ENCODE peak calls at places on chromosomes 1 and 21, in seven cellular contexts. C is RWPE1, H is ovary, L is body of pancreas, D is cardiac fibroblast, U is dorsolateral prefrontal cortex, W is thyroid gland. N is an unnamed sample.

GRCh38 chr1:12472798-12473551 is 145.0 kb downstream of the DHRS3 start:
- DNase-seq in U (no peak), L (no peak), D (no peak), H (no peak), C (no peak), W (no peak), N (no peak)

GRCh38 chr1:193417945-193418744 is 231.7 kb upstream of the B3GALT2 start:
- DNase-seq in H (no peak), D (peak; percentile 51), U (no peak), W (no peak), L (no peak), C (peak; percentile 38), N (no peak)

GRCh38 chr21:43768868-43769167 is 7.3 kb downstream of the CSTB start:
- DNase-seq in H (no peak), U (peak; percentile 40), D (no peak), C (no peak), L (no peak), W (peak; percentile 75), N (no peak)

GRCh38 chr1:154931940-154932487 is 4.5 kb downstream of the PMVK start:
- DNase-seq in D (no peak), C (peak; percentile 68), L (peak; percentile 43), W (no peak), U (no peak), H (no peak), N (no peak)

GRCh38 chr1:239636321-239636720 is 250.0 kb downstream of the CHRM3 start:
- DNase-seq in W (no peak), H (no peak), L (no peak), U (no peak), D (no peak), C (no peak), N (no peak)

GRCh38 chr1:91697322-91698260 is 188.4 kb downstream of the TGFBR3 start:
- DNase-seq in W (no peak), U (no peak), H (no peak), C (no peak), L (no peak), D (peak; percentile 92), N (no peak)

GRCh38 chr1:2971609-2972008 is 49.7 kb upstream of the ACTRT2 start:
- DNase-seq in L (no peak), W (no peak), D (no peak), U (no peak), H (no peak), C (no peak), N (peak; percentile 54)

GRCh38 chr1:224769987-224770693 is 154.0 kb downstream of the CNIH3 start:
- DNase-seq in C (peak; percentile 30), D (peak; percentile 46), W (no peak), U (no peak), H (no peak), L (no peak), N (no peak)

GRCh38 chr1:198183605-198184004 is 26.8 kb downstream of the NEK7 start:
- DNase-seq in C (no peak), W (no peak), L (no peak), D (no peak), H (no peak), U (no peak), N (no peak)

GRCh38 chr1:21818661-21819060 is 6.6 kb downstream of the LDLRAD2 start:
- DNase-seq in C (peak; percentile 88), L (peak; percentile 41), W (peak; percentile 18), U (no peak), H (no peak), D (peak; percentile 49), N (peak; percentile 41)

GRCh38 chr1:67838180-67838912 is 5.1 kb upstream of the GNG12 start:
- DNase-seq in C (no peak), L (peak; percentile 51), W (no peak), D (peak; percentile 61), U (no peak), H (no peak), N (no peak)

GRCh38 chr21:16124397-16125130 is 394.8 kb downstream of the USP25 start:
- DNase-seq in H (no peak), W (peak; percentile 19), C (peak; percentile 68), D (peak; percentile 91), L (no peak), U (no peak), N (no peak)

GRCh38 chr1:35326228-35326627 is 57.7 kb downstream of the ZMYM4 start:
- DNase-seq in D (no peak), H (no peak), C (no peak), U (no peak), W (no peak), L (no peak), N (no peak)

GRCh38 chr1:244730153-244730933 is 77.4 kb downstream of the DESI2 start:
- DNase-seq in C (peak; percentile 20), L (peak; percentile 31), W (peak; percentile 56), U (peak; percentile 40), H (peak; percentile 64), D (peak; percentile 58), N (peak; percentile 28)

GRCh38 chr1:90045853-90046563 is 51.1 kb downstream of the ZNF326 start:
- DNase-seq in W (no peak), H (no peak), D (peak; percentile 31), U (peak; percentile 28), C (peak; percentile 31), L (no peak), N (no peak)

GRCh38 chr21:41651830-41652229 is 115.0 kb downstream of the RIPK4 start:
- DNase-seq in D (no peak), H (peak; percentile 9), C (no peak), W (no peak), L (no peak), U (no peak), N (no peak)

GRCh38 chr21:14116080-14116481 is 94.7 kb downstream of the LIPI start:
- DNase-seq in H (no peak), U (no peak), W (no peak), C (no peak), D (no peak), L (no peak), N (no peak)

GRCh38 chr1:75133754-75134655 is at the start of gene LHX8:
- DNase-seq in D (no peak), C (no peak), W (no peak), H (no peak), U (no peak), L (no peak), N (no peak)

GRCh38 chr1:93353286-93353685 is 7.6 kb downstream of the DR1 start:
- DNase-seq in U (no peak), L (no peak), C (no peak), W (no peak), D (peak; percentile 52), H (no peak), N (no peak)

GRCh38 chr1:1001631-1002300 is 1.9 kb upstream of the HES4 start:
- DNase-seq in H (peak; percentile 83), W (peak; percentile 77), U (peak; percentile 38), C (peak; percentile 83), D (peak; percentile 75), L (peak; percentile 72), N (peak; percentile 88)

GRCh38 chr1:29991025-29991424 is 732.4 kb downstream of the MATN1 start:
- DNase-seq in L (peak; percentile 37), U (no peak), W (no peak), C (peak; percentile 47), D (no peak), H (no peak), N (no peak)

GRCh38 chr1:44894591-44894990 is 51.5 kb upstream of the PTCH2 start:
- DNase-seq in H (no peak), L (no peak), U (no peak), C (no peak), W (no peak), D (peak; percentile 21), N (no peak)

GRCh38 chr1:2455757-2456156 is 20.3 kb upstream of the PLCH2 start:
- DNase-seq in U (no peak), D (no peak), H (no peak), L (no peak), C (no peak), W (no peak), N (no peak)

GRCh38 chr1:208006258-208006920 is 95.5 kb upstream of the CD34 start:
- DNase-seq in C (no peak), D (peak; percentile 30), L (no peak), W (no peak), U (no peak), H (no peak), N (no peak)

GRCh38 chr1:83905315-83905907 is 93.5 kb downstream of the TTLL7 start:
- DNase-seq in H (no peak), U (no peak), W (no peak), C (peak; percentile 11), D (peak; percentile 48), L (no peak), N (no peak)

GRCh38 chr1:11857164-11857853 is 1.4 kb downstream of the NPPB start:
- DNase-seq in L (no peak), W (no peak), D (no peak), C (no peak), U (no peak), H (no peak), N (no peak)

GRCh38 chr1:201088395-201088794 is 23.8 kb downstream of the CACNA1S start:
- DNase-seq in U (no peak), W (no peak), D (no peak), L (no peak), H (no peak), C (no peak), N (no peak)

GRCh38 chr1:222970711-222971110 is 155.9 kb downstream of the DISP1 start:
- DNase-seq in D (no peak), L (no peak), W (no peak), U (no peak), H (no peak), C (no peak), N (no peak)

GRCh38 chr1:211833174-211833820 is 2.7 kb upstream of the LPGAT1 start:
- DNase-seq in W (peak; percentile 61), L (peak; percentile 9), U (no peak), D (no peak), C (no peak), H (no peak), N (no peak)
- TF ChIP-seq CTCF in W (no peak), L (no peak), U (no peak), D (no peak), C (no peak), H (no peak), N (no peak)

GRCh38 chr1:165152727-165153126 is 203.8 kb downstream of the LMX1A start:
- DNase-seq in C (no peak), W (peak; percentile 36), L (no peak), D (no peak), H (no peak), U (no peak), N (no peak)
- TF ChIP-seq CTCF in C (no peak), W (peak; percentile 27), L (no peak), D (no peak), H (no peak), U (no peak), N (peak; percentile 8)

GRCh38 chr1:8379513-8380186 is 61.7 kb downstream of the SLC45A1 start:
- DNase-seq in H (no peak), U (no peak), D (no peak), W (peak; percentile 0), C (no peak), L (no peak), N (no peak)
- TF ChIP-seq CTCF in H (no peak), U (no peak), D (no peak), W (no peak), C (no peak), L (no peak), N (no peak)

DNA sequence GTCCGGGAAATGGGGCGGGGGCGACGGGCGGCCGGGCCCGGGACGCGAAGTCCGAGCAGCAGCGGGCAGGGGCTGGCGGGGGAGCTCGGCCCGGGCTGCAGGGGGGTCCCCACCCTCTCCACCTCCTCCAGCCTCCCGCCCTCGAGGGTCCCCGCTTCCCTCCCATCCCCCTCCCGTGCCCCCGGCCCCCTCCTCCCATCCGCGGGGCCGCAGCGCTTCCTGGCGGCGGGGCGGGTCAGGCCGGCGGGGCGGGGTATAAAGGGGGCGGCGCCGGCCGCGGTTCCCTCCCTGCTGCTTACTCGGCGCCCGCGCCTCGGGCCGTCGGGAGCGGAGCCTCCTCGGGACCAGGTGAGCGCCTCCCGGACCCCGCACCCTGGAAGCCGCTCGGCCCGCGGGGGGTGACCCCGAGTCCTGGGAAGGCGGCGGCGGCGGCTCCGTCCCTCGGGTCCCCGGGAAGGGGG is at the start of gene COL6A2:
- DNase-seq in H (peak; percentile 89), D (peak; percentile 76), C (peak; percentile 59), U (no peak), W (peak; percentile 39), L (peak; percentile 31), N (peak; percentile 76)
- TF ChIP-seq CTCF in H (peak; percentile 28), D (no peak), C (no peak), U (no peak), W (no peak), L (no peak), N (peak; percentile 53)

N was measured in heart left ventricle.